ENCODE peak calls at places on chromosomes 1 and 21, in eight cellular contexts. C, S, F, T, H, N, G and V are unnamed samples. For H3K36me3, the result is how much of the 10 kb centered on the place peaks cover.

GRCh38 chr21:29351691-29352090 is 53.0 kb downstream of the BACH1 start:
- DNase-seq in H (no peak), N (no peak), T (no peak), F (no peak), G (no peak), S (no peak), C (no peak), V (no peak)

GRCh38 chr1:205701405-205701804 is 21.1 kb upstream of the SLC45A3 start:
- DNase-seq in C (no peak), S (no peak), H (no peak), F (peak), G (no peak), T (no peak), N (no peak), V (no peak)

GRCh38 chr1:29506678-29507225 is 270.4 kb downstream of the PTPRU start:
- DNase-seq in H (no peak), N (no peak), F (no peak), T (no peak), G (no peak), S (no peak), C (no peak), V (no peak)

GRCh38 chr1:230130172-230130944 is 63.3 kb downstream of the GALNT2 start:
- DNase-seq in N (no peak), T (no peak), C (no peak), S (no peak), F (no peak), H (no peak), G (no peak), V (no peak)

GRCh38 chr1:14699596-14699995 is 101.1 kb downstream of the KAZN start:
- DNase-seq in T (no peak), G (no peak), S (no peak), H (no peak), N (no peak), F (no peak), C (no peak), V (no peak)

GRCh38 chr1:53956308-53957168 is 10.4 kb downstream of the LRRC42 start:
- DNase-seq in C (no peak), N (no peak), G (no peak), F (no peak), S (no peak), T (peak), H (peak), V (no peak)

GRCh38 chr1:204579681-204580080 is 63.5 kb downstream of the MDM4 start:
- DNase-seq in G (no peak), N (no peak), H (no peak), C (no peak), F (no peak), S (no peak), T (no peak), V (no peak)

GRCh38 chr1:204888294-204888693 is 17.6 kb downstream of the NFASC start:
- DNase-seq in H (no peak), N (no peak), F (no peak), G (no peak), C (no peak), T (no peak), S (no peak), V (no peak)

GRCh38 chr1:232789660-232790059 is 15.6 kb upstream of the MAP10 start:
- DNase-seq in T (no peak), F (no peak), H (no peak), G (no peak), C (no peak), N (no peak), S (no peak), V (no peak)

DNA sequence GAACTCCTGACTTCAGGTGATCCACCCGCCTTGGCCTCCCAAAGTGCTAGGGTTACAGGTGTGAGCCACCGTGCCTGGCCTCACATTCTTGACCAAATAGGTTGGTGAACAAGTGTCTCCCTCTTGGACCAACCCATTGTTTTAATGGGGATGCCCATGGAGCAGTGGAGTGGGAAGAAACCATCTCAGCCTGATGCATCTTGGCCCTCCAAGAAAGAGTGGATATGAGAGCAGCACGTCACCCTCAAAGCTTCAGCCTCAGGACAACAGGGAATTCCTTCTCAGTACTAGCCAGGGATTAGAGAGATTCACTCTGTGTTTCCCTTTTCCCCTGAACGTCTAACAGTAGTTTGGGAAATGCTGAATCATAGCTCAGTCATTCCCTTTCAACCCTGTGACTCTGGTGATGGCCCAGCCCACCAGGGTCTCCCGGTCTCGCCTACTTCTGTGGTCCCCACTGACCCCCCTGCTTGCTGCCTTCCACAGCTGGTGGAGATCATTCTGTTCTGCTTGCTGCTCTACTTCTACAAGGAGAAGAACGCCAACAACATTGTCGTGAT is 37.4 kb downstream of the NIPAL3 start:
- DNase-seq in G (no peak), H (no peak), S (no peak), F (no peak), C (no peak), N (no peak), T (no peak), V (no peak)
- H3K36me3 ChIP-seq in G (under half), H (under half), S (half or more), F (under half), C (under half), N (half or more), T (under half), V (half or more)

DNA sequence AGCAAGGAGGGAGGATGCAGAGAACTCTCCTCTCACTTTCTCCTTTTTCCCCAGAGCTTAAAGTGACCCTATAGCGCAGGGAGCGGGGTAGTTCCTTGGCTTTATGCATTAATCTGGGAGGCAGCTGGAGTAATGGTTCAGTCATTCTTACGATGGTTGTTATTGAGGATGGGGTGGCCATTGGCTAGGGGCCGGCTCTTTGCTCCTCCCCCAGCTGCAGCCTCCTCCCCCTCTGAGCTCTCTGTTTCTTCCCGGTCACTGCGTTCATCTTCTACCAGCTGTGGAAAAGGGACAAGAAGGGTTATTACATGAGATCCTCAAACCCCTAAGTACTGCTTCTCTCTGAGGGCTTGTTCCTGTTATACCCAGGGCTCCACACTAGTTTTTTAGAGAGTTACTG is 8.6 kb downstream of the CERS2 start:
- DNase-seq in S (no peak), C (no peak), H (no peak), G (no peak), N (no peak), F (no peak), T (no peak), V (no peak)
- H3K36me3 ChIP-seq in S (half or more), C (half or more), H (under half), G (under half), N (half or more), F (half or more), T (under half), V (under half)

GRCh38 chr1:173768827-173769226 is 54.0 kb downstream of the KLHL20 start:
- DNase-seq in S (no peak), H (no peak), N (no peak), G (no peak), C (no peak), F (no peak), T (no peak), V (no peak)

GRCh38 chr1:173768206-173768605 is 53.4 kb downstream of the KLHL20 start:
- DNase-seq in S (no peak), F (no peak), G (no peak), C (no peak), T (no peak), H (no peak), N (no peak), V (no peak)

GRCh38 chr1:173775578-173776196 is 48.8 kb upstream of the DARS2 start:
- DNase-seq in H (no peak), S (no peak), T (no peak), C (no peak), F (no peak), N (no peak), G (no peak), V (no peak)

GRCh38 chr1:173771536-173771935 is 52.9 kb upstream of the DARS2 start:
- DNase-seq in T (no peak), F (no peak), S (no peak), N (no peak), G (no peak), H (no peak), C (no peak), V (no peak)
- H3K36me3 ChIP-seq in T (under half), F (under half), S (half or more), N (under half), G (under half), H (under half), C (half or more), V (under half)

GRCh38 chr1:198925575-198925974 is 286.7 kb downstream of the PTPRC start:
- DNase-seq in G (no peak), T (no peak), C (no peak), F (no peak), H (no peak), N (no peak), S (no peak), V (no peak)
- H3K36me3 ChIP-seq in G (under half), T (under half), C (under half), F (under half), H (under half), N (under half), S (under half), V (under half)

GRCh38 chr1:162365284-162366041 is 11.2 kb downstream of the SPATA46 start:
- DNase-seq in S (no peak), N (no peak), C (no peak), H (no peak), G (no peak), F (no peak), T (no peak), V (no peak)

GRCh38 chr1:162367073-162367472 is 9.6 kb downstream of the SPATA46 start:
- DNase-seq in C (no peak), T (no peak), H (no peak), F (no peak), S (no peak), G (peak), N (no peak), V (no peak)

GRCh38 chr1:162366671-162367070 is 10.0 kb downstream of the SPATA46 start:
- DNase-seq in H (no peak), C (no peak), G (no peak), F (no peak), S (no peak), N (no peak), T (no peak), V (no peak)

GRCh38 chr1:162367772-162368171 is 8.9 kb downstream of the SPATA46 start:
- DNase-seq in H (no peak), T (no peak), S (no peak), F (no peak), G (no peak), C (no peak), N (no peak), V (no peak)

GRCh38 chr1:162366149-162366548 is 10.5 kb downstream of the SPATA46 start:
- DNase-seq in F (no peak), H (no peak), G (no peak), C (no peak), S (no peak), N (no peak), T (no peak), V (no peak)
- H3K36me3 ChIP-seq in F (under half), H (under half), G (under half), C (under half), S (under half), N (under half), T (under half), V (under half)

DNA sequence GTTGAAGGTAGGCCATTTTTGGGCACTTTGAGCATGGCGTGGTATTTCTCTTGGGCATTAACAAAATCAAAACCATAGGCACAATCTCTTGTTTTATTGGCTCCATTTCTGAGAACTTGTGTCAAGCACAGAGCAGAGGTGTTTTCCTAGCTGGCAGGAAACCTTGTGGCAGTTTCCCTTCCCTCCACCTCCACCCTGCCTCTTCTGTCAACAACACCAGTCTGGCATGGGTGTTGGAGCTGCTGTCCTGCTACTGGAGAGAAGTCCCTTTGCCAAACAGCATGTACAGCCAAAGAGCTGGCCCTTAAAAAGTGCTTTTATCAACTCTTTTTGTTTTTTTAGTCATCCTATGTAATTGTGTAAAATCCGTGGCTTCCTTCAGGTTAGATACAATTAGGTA is 16.0 kb downstream of the ATP1A1 start:
- DNase-seq in G (no peak), T (no peak), S (no peak), N (no peak), C (no peak), H (no peak), F (no peak), V (no peak)
- H3K36me3 ChIP-seq in G (under half), T (half or more), S (half or more), N (half or more), C (half or more), H (under half), F (half or more), V (half or more)

GRCh38 chr1:5876251-5876650 is 116.0 kb downstream of the NPHP4 start:
- DNase-seq in C (no peak), H (no peak), F (no peak), G (no peak), S (no peak), T (no peak), N (no peak), V (no peak)
- H3K36me3 ChIP-seq in C (under half), H (under half), F (under half), G (under half), S (half or more), T (under half), N (under half), V (under half)

GRCh38 chr1:151242442-151242841 is 12.1 kb upstream of the PSMD4 start:
- DNase-seq in C (no peak), F (no peak), T (no peak), N (no peak), G (no peak), H (no peak), S (no peak), V (no peak)

GRCh38 chr1:151238467-151238739 is 16.1 kb upstream of the PSMD4 start:
- DNase-seq in S (no peak), F (no peak), H (peak), N (no peak), C (no peak), T (no peak), G (no peak), V (no peak)

GRCh38 chr1:151235235-151235634 is 19.3 kb upstream of the PSMD4 start:
- DNase-seq in C (no peak), G (no peak), S (no peak), F (no peak), N (no peak), H (no peak), T (no peak), V (no peak)

GRCh38 chr1:151243683-151244216 is 10.8 kb upstream of the PSMD4 start:
- DNase-seq in C (no peak), G (no peak), F (no peak), S (no peak), T (no peak), N (no peak), H (no peak), V (no peak)

DNA sequence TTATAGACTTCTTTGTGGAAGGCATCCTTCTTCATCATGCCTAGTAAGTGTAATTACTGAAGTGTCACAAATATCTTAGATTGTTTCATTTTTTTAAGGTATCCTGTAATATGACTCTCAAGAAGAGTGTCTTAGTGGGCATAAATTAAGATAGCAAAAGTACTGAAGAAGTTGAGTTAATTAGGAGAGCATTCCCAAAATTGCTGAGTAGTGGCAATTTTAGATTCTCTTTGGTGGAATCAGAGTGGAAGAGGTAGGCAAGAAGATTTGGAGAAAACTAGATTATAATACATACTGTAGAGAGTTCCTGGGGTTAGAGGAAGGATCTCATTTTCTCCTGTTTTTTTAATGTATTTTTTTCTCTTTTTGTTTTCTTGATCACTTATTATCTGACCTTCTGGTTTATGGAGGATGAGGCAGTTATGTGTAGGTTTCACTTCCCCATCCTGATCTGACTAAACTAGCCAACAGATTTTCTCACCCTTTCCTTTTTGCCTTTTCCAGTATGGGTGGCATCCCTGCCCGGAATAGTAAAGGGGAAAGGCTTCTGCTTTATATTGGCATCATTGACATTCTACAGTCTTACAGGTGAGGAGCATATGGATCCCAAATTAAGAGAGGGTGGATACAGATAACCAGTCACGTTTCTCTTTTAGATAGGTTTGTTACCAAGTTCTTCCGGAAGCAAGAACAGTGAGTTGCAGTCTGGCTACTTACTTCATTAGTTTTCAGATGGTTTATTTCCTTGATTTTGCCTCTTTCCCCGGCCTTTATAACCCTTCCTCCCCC is 16.7 kb upstream of the PSMD4 start:
- DNase-seq in C (peak), F (no peak), S (no peak), N (no peak), G (no peak), H (no peak), T (no peak), V (no peak)
- H3K36me3 ChIP-seq in C (half or more), F (half or more), S (half or more), N (half or more), G (under half), H (under half), T (half or more), V (half or more)

GRCh38 chr1:103541431-103541830 is 15.9 kb downstream of the RNPC3 start:
- DNase-seq in N (no peak), S (no peak), T (no peak), F (no peak), C (no peak), G (no peak), H (no peak), V (no peak)

DNA sequence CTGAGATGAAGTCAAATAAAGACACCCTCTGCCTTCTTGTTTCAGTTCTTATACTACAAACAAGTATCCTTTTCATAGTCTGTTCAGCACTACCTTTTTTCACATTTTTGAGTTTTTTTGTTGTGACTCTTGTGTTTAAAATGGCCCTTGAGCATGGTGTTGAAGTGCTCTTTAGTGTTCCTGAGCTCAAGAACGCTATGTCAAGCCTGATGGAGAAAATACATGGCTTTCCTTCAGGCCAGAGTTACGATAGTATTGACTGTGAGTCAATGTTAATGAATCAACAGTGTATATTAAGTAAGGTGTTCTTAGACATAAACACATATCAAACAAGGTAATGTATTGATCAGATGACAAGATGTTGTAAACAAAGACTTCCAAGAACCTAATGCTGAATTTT is 12.7 kb downstream of the RNPC3 start:
- DNase-seq in C (no peak), T (no peak), N (no peak), F (no peak), S (no peak), G (no peak), H (no peak), V (no peak)
- H3K36me3 ChIP-seq in C (half or more), T (half or more), N (under half), F (half or more), S (half or more), G (under half), H (under half), V (half or more)